ENCODE peak calls at places on chromosomes 2 and 18, in four cellular contexts. J is HCT116, A is GM23248, C is neural progenitor cell. G is an unnamed sample.

GRCh38 chr2:9312591-9312990 is 106.0 kb downstream of the ASAP2 start:
- DNase-seq in A (peak; percentile 32), C (no peak), J (no peak), G (no peak)

GRCh38 chr2:224163573-224164307 is 124.7 kb upstream of the SERPINE2 start:
- DNase-seq in A (peak; percentile 56), C (no peak), J (no peak), G (peak; percentile 31)

GRCh38 chr2:56299166-56299806 is 115.5 kb downstream of the CCDC85A start:
- DNase-seq in J (no peak), A (peak; percentile 66), C (peak; percentile 5), G (no peak)

GRCh38 chr2:44120428-44120827 is 48.2 kb upstream of the PPM1B start:
- DNase-seq in J (no peak), A (peak; percentile 95), C (no peak), G (no peak)

GRCh38 chr2:55134316-55134706 is 84.1 kb upstream of the RTN4 start:
- DNase-seq in A (no peak), C (no peak), J (no peak), G (no peak)

GRCh38 chr2:240791211-240791800 is 28.7 kb downstream of the KIF1A start:
- DNase-seq in J (no peak), A (no peak), C (no peak), G (no peak)

GRCh38 chr2:111670776-111671175 is 213.2 kb downstream of the ANAPC1 start:
- DNase-seq in J (no peak), A (no peak), C (no peak), G (no peak)

GRCh38 chr2:95392730-95393455 is 9.6 kb upstream of the FAHD2A start:
- DNase-seq in C (no peak), J (no peak), A (no peak), G (no peak)

GRCh38 chr2:234770081-234770506 is 181.7 kb upstream of the SH3BP4 start:
- DNase-seq in C (peak; percentile 57), A (peak; percentile 21), J (no peak), G (peak; percentile 19)

GRCh38 chr18:39611381-39612090 is 2045.9 kb upstream of the CELF4 start:
- DNase-seq in C (no peak), J (no peak), A (no peak), G (no peak)

GRCh38 chr2:178413472-178414265 is 37.3 kb downstream of the PRKRA start:
- DNase-seq in C (peak; percentile 89), J (peak; percentile 67), A (peak; percentile 89), G (peak; percentile 74)

GRCh38 chr18:14942275-14942674 is 194.3 kb downstream of the ANKRD30B start:
- DNase-seq in A (no peak), J (no peak), C (no peak), G (no peak)

DNA sequence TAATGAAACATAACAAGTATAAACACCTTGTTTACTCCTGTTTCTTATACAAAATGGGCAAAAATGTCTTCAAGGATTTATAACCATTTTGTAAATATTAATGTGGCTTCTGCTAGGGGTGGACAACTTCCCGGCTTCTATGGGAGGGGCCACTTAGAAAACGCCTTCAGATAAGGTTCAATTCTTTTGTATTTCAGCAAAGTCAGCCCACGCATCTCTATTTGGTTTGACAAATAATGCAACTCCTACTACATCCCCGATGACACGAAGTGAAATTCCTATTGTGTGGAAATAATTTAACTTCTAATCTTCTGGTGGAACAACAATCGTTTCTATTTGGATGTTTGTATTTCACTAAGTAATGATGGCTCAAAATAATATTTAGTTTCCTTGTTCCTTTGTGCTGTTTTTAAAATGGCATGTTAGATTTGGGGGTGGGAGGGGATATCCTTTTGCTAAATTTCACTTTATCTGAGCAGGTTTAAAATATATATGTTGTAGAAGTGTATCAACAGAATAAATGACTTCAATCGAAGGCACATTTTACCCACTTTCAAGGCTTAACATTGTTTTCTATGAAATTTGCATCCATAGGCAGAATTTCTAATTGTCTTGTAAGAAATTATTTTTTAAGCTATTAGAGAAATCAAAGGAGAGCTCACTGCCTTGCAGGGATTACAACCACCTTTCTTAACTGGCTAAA is 14.6 kb upstream of the HOXD1 start:
- DNase-seq in J (no peak), A (no peak), C (no peak), G (no peak)
- TF ChIP-seq EZH2 in J (no peak), A (no peak), C (no peak), G (no peak)

DNA sequence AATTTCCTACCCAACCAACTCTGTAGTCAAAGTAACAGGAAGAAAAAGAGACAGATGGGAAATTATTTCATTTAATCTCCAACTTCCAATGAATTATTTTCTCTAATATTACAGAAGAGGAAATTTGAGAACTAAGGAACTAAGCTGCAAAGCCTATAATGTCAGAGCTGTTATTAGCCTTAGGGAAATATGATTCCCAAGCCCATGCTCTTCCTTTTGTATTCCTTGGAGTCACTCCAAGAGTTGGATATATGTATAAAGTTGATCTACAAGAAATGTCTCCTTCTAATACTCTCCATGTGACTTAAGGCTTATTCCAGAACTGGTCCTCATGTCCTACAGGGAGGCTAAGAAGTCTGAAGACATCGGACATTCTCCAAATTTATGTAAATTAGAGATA is 31.6 kb upstream of the VWC2L start:
- DNase-seq in J (no peak), A (no peak), C (no peak), G (no peak)
- TF ChIP-seq EZH2phosphoT487 in J (no peak), A (no peak), C (no peak), G (no peak)

GRCh38 chr2:2466534-2466933 is 135.5 kb upstream of the MYT1L start:
- DNase-seq in C (no peak), J (no peak), A (no peak), G (no peak)
- TF ChIP-seq EZH2 in C (no peak), J (no peak), A (no peak), G (no peak)

GRCh38 chr18:35051978-35052377 is 10.8 kb downstream of the MAPRE2 start:
- DNase-seq in C (no peak), J (no peak), A (peak; percentile 39), G (no peak)

GRCh38 chr18:35050004-35050623 is 8.9 kb downstream of the MAPRE2 start:
- DNase-seq in J (no peak), A (no peak), C (no peak), G (no peak)

GRCh38 chr18:35047697-35048292 is 6.6 kb downstream of the MAPRE2 start:
- DNase-seq in J (no peak), C (no peak), A (no peak), G (no peak)

GRCh38 chr18:35049111-35050003 is 8.1 kb downstream of the MAPRE2 start:
- DNase-seq in J (no peak), A (no peak), C (no peak), G (no peak)

GRCh38 chr18:35050638-35051287 is 9.6 kb downstream of the MAPRE2 start:
- DNase-seq in A (no peak), J (no peak), C (no peak), G (no peak)
- TF ChIP-seq EZH2phosphoT487 in A (no peak), J (no peak), C (no peak), G (no peak)

GRCh38 chr2:109401370-109401769 is 212.4 kb downstream of the SEPTIN10 start:
- DNase-seq in A (no peak), J (no peak), C (no peak), G (no peak)
- TF ChIP-seq EZH2 in A (no peak), J (no peak), C (no peak), G (no peak)

GRCh38 chr2:40160730-40161129 is 291.2 kb downstream of the SLC8A1 start:
- DNase-seq in A (no peak), C (no peak), J (no peak), G (no peak)
- TF ChIP-seq EZH2phosphoT487 in A (no peak), C (no peak), J (no peak), G (no peak)

G was measured in hepatocyte.